ENCODE peak calls at places on chromosomes 1 and 21, in five cellular contexts. One of them, this sample, is unnamed.

GRCh38 chr21:33993286-33994231 is 78.0 kb upstream of the ATP5PO start:
- DNase-seq in heart right ventricle: peak; percentile 25
- DNase-seq in skeletal muscle cell: no peak
- DNase-seq in Calu3: no peak
- DNase-seq in A172: no peak
- DNase-seq in this sample: peak; percentile 32

GRCh38 chr1:91696321-91696720 is 189.6 kb downstream of the TGFBR3 start:
- DNase-seq in heart right ventricle: no peak
- DNase-seq in A172: no peak
- DNase-seq in skeletal muscle cell: no peak
- DNase-seq in Calu3: no peak
- DNase-seq in this sample: no peak

GRCh38 chr1:115493834-115494233 is 147.9 kb upstream of the VANGL1 start:
- DNase-seq in skeletal muscle cell: no peak
- DNase-seq in Calu3: no peak
- DNase-seq in A172: no peak
- DNase-seq in heart right ventricle: no peak
- DNase-seq in this sample: no peak

GRCh38 chr1:156550346-156550745 is 22.0 kb downstream of the IQGAP3 start:
- DNase-seq in heart right ventricle: peak; percentile 42
- DNase-seq in skeletal muscle cell: no peak
- DNase-seq in A172: no peak
- DNase-seq in Calu3: no peak
- DNase-seq in this sample: no peak

GRCh38 chr1:100719490-100719889 is at the start of gene VCAM1:
- DNase-seq in Calu3: no peak
- DNase-seq in heart right ventricle: peak; percentile 23
- DNase-seq in skeletal muscle cell: no peak
- DNase-seq in A172: no peak
- DNase-seq in this sample: no peak

GRCh38 chr1:187038789-187039188 is 210.0 kb downstream of the PLA2G4A start:
- DNase-seq in Calu3: peak; percentile 45
- DNase-seq in skeletal muscle cell: peak; percentile 7
- DNase-seq in heart right ventricle: no peak
- DNase-seq in A172: peak; percentile 71
- DNase-seq in this sample: peak; percentile 8

GRCh38 chr1:58884706-58885661 is 101.1 kb upstream of the JUN start:
- DNase-seq in skeletal muscle cell: no peak
- DNase-seq in A172: no peak
- DNase-seq in heart right ventricle: no peak
- DNase-seq in Calu3: peak; percentile 73
- DNase-seq in this sample: peak; percentile 77

GRCh38 chr21:36700961-36701911 is 2.3 kb downstream of the SIM2 start:
- DNase-seq in heart right ventricle: no peak
- DNase-seq in Calu3: peak; percentile 44
- DNase-seq in skeletal muscle cell: no peak
- DNase-seq in A172: no peak
- DNase-seq in this sample: peak; percentile 60

GRCh38 chr1:223429821-223430220 is 36.6 kb downstream of the CCDC185 start:
- DNase-seq in A172: no peak
- DNase-seq in skeletal muscle cell: no peak
- DNase-seq in heart right ventricle: no peak
- DNase-seq in Calu3: no peak
- DNase-seq in this sample: no peak

GRCh38 chr1:64598100-64598571 is 128.2 kb downstream of the CACHD1 start:
- DNase-seq in heart right ventricle: no peak
- DNase-seq in Calu3: peak; percentile 4
- DNase-seq in skeletal muscle cell: peak; percentile 18
- DNase-seq in A172: peak; percentile 44
- DNase-seq in this sample: no peak

GRCh38 chr1:246221390-246222240 is 285.5 kb downstream of the SMYD3 start:
- DNase-seq in skeletal muscle cell: no peak
- DNase-seq in heart right ventricle: no peak
- DNase-seq in Calu3: no peak
- DNase-seq in A172: no peak
- DNase-seq in this sample: peak; percentile 83

GRCh38 chr1:211520641-211521040 is 28.7 kb upstream of the RD3 start:
- DNase-seq in A172: no peak
- DNase-seq in skeletal muscle cell: no peak
- DNase-seq in heart right ventricle: no peak
- DNase-seq in Calu3: peak; percentile 32
- DNase-seq in this sample: no peak

GRCh38 chr1:171805395-171806115 is 24.1 kb downstream of the METTL13 start:
- DNase-seq in heart right ventricle: no peak
- DNase-seq in A172: no peak
- DNase-seq in Calu3: no peak
- DNase-seq in skeletal muscle cell: no peak
- DNase-seq in this sample: no peak

GRCh38 chr1:193216920-193217319 is 30.5 kb upstream of the B3GALT2 start:
- DNase-seq in A172: no peak
- DNase-seq in skeletal muscle cell: no peak
- DNase-seq in Calu3: no peak
- DNase-seq in heart right ventricle: peak; percentile 67
- DNase-seq in this sample: no peak

GRCh38 chr1:240803151-240803550 is 191.2 kb upstream of the GREM2 start:
- DNase-seq in Calu3: peak; percentile 38
- DNase-seq in heart right ventricle: no peak
- DNase-seq in A172: peak; percentile 89
- DNase-seq in skeletal muscle cell: peak; percentile 71
- DNase-seq in this sample: no peak

GRCh38 chr21:9753943-9754342 is 767.4 kb upstream of the TPTE start:
- DNase-seq in Calu3: no peak
- DNase-seq in heart right ventricle: no peak
- DNase-seq in skeletal muscle cell: no peak
- DNase-seq in A172: no peak
- DNase-seq in this sample: no peak

GRCh38 chr1:20138961-20139550 is at the start of gene PLA2G2F:
- DNase-seq in Calu3: no peak
- DNase-seq in heart right ventricle: no peak
- DNase-seq in A172: no peak
- DNase-seq in skeletal muscle cell: no peak
- DNase-seq in this sample: peak; percentile 13

GRCh38 chr1:75203415-75204277 is 69.5 kb downstream of the LHX8 start:
- DNase-seq in heart right ventricle: no peak
- DNase-seq in skeletal muscle cell: peak; percentile 4
- DNase-seq in A172: peak; percentile 48
- DNase-seq in Calu3: peak; percentile 6
- DNase-seq in this sample: peak; percentile 60

GRCh38 chr1:42756956-42757891 is 9.6 kb downstream of the P3H1 start:
- DNase-seq in A172: peak; percentile 58
- DNase-seq in skeletal muscle cell: peak; percentile 20
- DNase-seq in heart right ventricle: no peak
- DNase-seq in Calu3: peak; percentile 33
- DNase-seq in this sample: peak; percentile 61

GRCh38 chr1:96641292-96641691 is 80.3 kb upstream of the PTBP2 start:
- DNase-seq in skeletal muscle cell: peak; percentile 24
- DNase-seq in heart right ventricle: no peak
- DNase-seq in A172: no peak
- DNase-seq in Calu3: no peak
- DNase-seq in this sample: no peak

GRCh38 chr1:1423245-1423597 is 2.1 kb upstream of the ANKRD65 start:
- DNase-seq in heart right ventricle: no peak
- DNase-seq in skeletal muscle cell: no peak
- DNase-seq in Calu3: no peak
- DNase-seq in A172: no peak
- DNase-seq in this sample: no peak

GRCh38 chr1:42340093-42340492 is 5.1 kb upstream of the FOXJ3 start:
- DNase-seq in A172: peak; percentile 60
- DNase-seq in heart right ventricle: no peak
- DNase-seq in skeletal muscle cell: no peak
- DNase-seq in Calu3: peak; percentile 40
- DNase-seq in this sample: peak; percentile 85

GRCh38 chr1:93588955-93589354 is 92.7 kb downstream of the BCAR3 start:
- DNase-seq in heart right ventricle: no peak
- DNase-seq in skeletal muscle cell: no peak
- DNase-seq in Calu3: no peak
- DNase-seq in A172: no peak
- DNase-seq in this sample: no peak

GRCh38 chr1:18693256-18694098 is 62.8 kb downstream of the PAX7 start:
- DNase-seq in heart right ventricle: no peak
- DNase-seq in skeletal muscle cell: peak; percentile 36
- DNase-seq in A172: no peak
- DNase-seq in Calu3: no peak
- DNase-seq in this sample: no peak

GRCh38 chr1:236140705-236141446 is 1.5 kb upstream of the GPR137B start:
- DNase-seq in Calu3: no peak
- DNase-seq in skeletal muscle cell: no peak
- DNase-seq in heart right ventricle: no peak
- DNase-seq in A172: no peak
- DNase-seq in this sample: no peak

GRCh38 chr1:199646761-199647160 is 380.7 kb upstream of the NR5A2 start:
- DNase-seq in heart right ventricle: peak; percentile 8
- DNase-seq in Calu3: peak; percentile 15
- DNase-seq in A172: peak; percentile 14
- DNase-seq in skeletal muscle cell: no peak
- DNase-seq in this sample: no peak

GRCh38 chr21:35905973-35906357 is 154.4 kb downstream of the SETD4 start:
- DNase-seq in A172: no peak
- DNase-seq in Calu3: no peak
- DNase-seq in skeletal muscle cell: no peak
- DNase-seq in heart right ventricle: no peak
- DNase-seq in this sample: no peak

GRCh38 chr1:31655104-31655503 is 10.4 kb upstream of the PEF1 start:
- DNase-seq in Calu3: no peak
- DNase-seq in heart right ventricle: no peak
- DNase-seq in A172: no peak
- DNase-seq in skeletal muscle cell: no peak
- DNase-seq in this sample: no peak

GRCh38 chr21:27047331-27048314 is 80.7 kb upstream of the ADAMTS5 start:
- DNase-seq in skeletal muscle cell: peak; percentile 82
- DNase-seq in heart right ventricle: no peak
- DNase-seq in Calu3: no peak
- DNase-seq in A172: no peak
- DNase-seq in this sample: no peak

GRCh38 chr1:192489748-192490147 is 85.8 kb upstream of the RGS1 start:
- DNase-seq in Calu3: peak; percentile 64
- DNase-seq in heart right ventricle: peak; percentile 64
- DNase-seq in A172: peak; percentile 30
- DNase-seq in skeletal muscle cell: peak; percentile 86
- DNase-seq in this sample: peak; percentile 26

GRCh38 chr1:209387271-209387968 is 196.1 kb upstream of the CAMK1G start:
- DNase-seq in Calu3: peak; percentile 52
- DNase-seq in skeletal muscle cell: no peak
- DNase-seq in heart right ventricle: no peak
- DNase-seq in A172: no peak
- DNase-seq in this sample: peak; percentile 25

GRCh38 chr1:234643111-234643849 is 33.3 kb upstream of the IRF2BP2 start:
- DNase-seq in skeletal muscle cell: no peak
- DNase-seq in Calu3: peak; percentile 41
- DNase-seq in heart right ventricle: no peak
- DNase-seq in A172: no peak
- DNase-seq in this sample: peak; percentile 24

GRCh38 chr1:209041936-209042335 is 541.6 kb upstream of the CAMK1G start:
- DNase-seq in skeletal muscle cell: no peak
- DNase-seq in heart right ventricle: no peak
- DNase-seq in A172: peak; percentile 39
- DNase-seq in Calu3: no peak
- DNase-seq in this sample: no peak